ENCODE peak calls at places on chromosomes 6 and 20, in four cellular contexts. L is GM12878, R is K562, M is HepG2. O is an unnamed sample.

GRCh38 chr20:57106030-57106682 is 160.3 kb downstream of the BMP7 start:
- DNase-seq in R (peak; percentile 83), M (no peak), L (no peak), O (peak; percentile 38)

GRCh38 chr6:135087403-135087802 is 32.8 kb upstream of the HBS1L start:
- DNase-seq in L (no peak), M (peak; percentile 27), R (peak; percentile 41), O (peak; percentile 60)

GRCh38 chr6:7138921-7139358 is 31.2 kb downstream of the RREB1 start:
- DNase-seq in L (no peak), M (peak; percentile 98), R (peak; percentile 45), O (peak; percentile 90)

GRCh38 chr6:30344868-30345671 is at the start of gene RPP21:
- DNase-seq in M (peak; percentile 75), L (no peak), R (peak; percentile 96), O (peak; percentile 93)

GRCh38 chr6:144133225-144133821 is 17.0 kb upstream of the STX11 start:
- DNase-seq in L (no peak), R (no peak), M (no peak), O (no peak)

GRCh38 chr20:54469293-54469692 is 6.1 kb upstream of the DOK5 start:
- DNase-seq in L (no peak), M (no peak), R (no peak), O (peak; percentile 71)

GRCh38 chr6:124872361-124873065 is 89.7 kb upstream of the RNF217 start:
- DNase-seq in M (no peak), R (no peak), L (peak; percentile 20), O (no peak)

GRCh38 chr6:136284909-136285308 is 4.7 kb downstream of the BCLAF1 start:
- DNase-seq in L (no peak), M (no peak), R (peak; percentile 25), O (peak; percentile 15)

GRCh38 chr6:3654898-3655297 is 96.6 kb downstream of the PXDC1 start:
- DNase-seq in R (no peak), L (no peak), M (no peak), O (no peak)

GRCh38 chr6:150208606-150209352 is 65.9 kb downstream of the PPP1R14C start:
- DNase-seq in R (no peak), L (no peak), M (no peak), O (no peak)

GRCh38 chr6:5422321-5422915 is 161.1 kb downstream of the FARS2 start:
- DNase-seq in M (peak; percentile 34), R (peak; percentile 22), L (no peak), O (peak; percentile 76)

GRCh38 chr6:150025201-150025917 is at the start of gene RAET1L:
- DNase-seq in M (no peak), R (no peak), L (no peak), O (peak; percentile 43)

GRCh38 chr20:63497138-63497945 is 1.5 kb downstream of the EEF1A2 start:
- DNase-seq in L (no peak), R (no peak), M (no peak), O (no peak)

GRCh38 chr6:88349511-88349910 is 183.4 kb upstream of the CNR1 start:
- DNase-seq in L (no peak), R (no peak), M (no peak), O (no peak)

GRCh38 chr6:35427851-35428321 is 24.3 kb upstream of the FANCE start:
- DNase-seq in M (no peak), L (no peak), R (no peak), O (peak; percentile 34)

GRCh38 chr20:1844723-1845523 is 50.3 kb upstream of the SIRPA start:
- DNase-seq in L (peak; percentile 80), M (no peak), R (no peak), O (no peak)

GRCh38 chr20:34621383-34622367 is 55.2 kb downstream of the PIGU start:
- DNase-seq in M (peak; percentile 100), L (no peak), R (no peak), O (no peak)

GRCh38 chr20:40835321-40835720 is 146.3 kb upstream of the MAFB start:
- DNase-seq in R (no peak), M (no peak), L (no peak), O (no peak)

GRCh38 chr20:50270569-50270968 is 79.9 kb downstream of the CEBPB start:
- DNase-seq in L (no peak), M (no peak), R (no peak), O (no peak)

GRCh38 chr6:26521485-26522391 is 16.4 kb upstream of the HMGN4 start:
- DNase-seq in R (peak; percentile 88), M (no peak), L (no peak), O (peak; percentile 86)

GRCh38 chr6:37304766-37305165 is 46.8 kb upstream of the TMEM217 start:
- DNase-seq in L (no peak), R (no peak), M (no peak), O (no peak)

GRCh38 chr20:51366155-51366886 is 176.2 kb downstream of the NFATC2 start:
- DNase-seq in L (no peak), R (peak; percentile 38), M (no peak), O (no peak)

GRCh38 chr20:8930691-8931090 is 138.2 kb upstream of the PLCB4 start:
- DNase-seq in R (no peak), M (no peak), L (no peak), O (no peak)

GRCh38 chr6:148968636-148969270 is 221.9 kb downstream of the UST start:
- DNase-seq in L (no peak), M (peak; percentile 20), R (no peak), O (no peak)

GRCh38 chr6:152026291-152026690 is 218.8 kb downstream of the ESR1 start:
- DNase-seq in M (no peak), R (no peak), L (no peak), O (no peak)
- TF ChIP-seq JUNB in M (no peak), R (no peak), L (no peak), O (no peak)

GRCh38 chr20:48278961-48279481 is 493.7 kb upstream of the SULF2 start:
- DNase-seq in R (no peak), L (no peak), M (no peak), O (no peak)
- H3K4me3 ChIP-seq in R (no peak overlapping the region), L (no peak overlapping the region), M (no peak overlapping the region), O (no peak overlapping the region)

GRCh38 chr6:85468326-85468725 is 18.4 kb downstream of the NT5E start:
- DNase-seq in L (no peak), R (no peak), M (peak; percentile 28), O (no peak)
- H3K79me2 ChIP-seq in L (no peaks in the 10 kb centered on the region), R (no peaks in the 10 kb centered on the region), M (no peaks in the 10 kb centered on the region), O (no peaks in the 10 kb centered on the region)

DNA sequence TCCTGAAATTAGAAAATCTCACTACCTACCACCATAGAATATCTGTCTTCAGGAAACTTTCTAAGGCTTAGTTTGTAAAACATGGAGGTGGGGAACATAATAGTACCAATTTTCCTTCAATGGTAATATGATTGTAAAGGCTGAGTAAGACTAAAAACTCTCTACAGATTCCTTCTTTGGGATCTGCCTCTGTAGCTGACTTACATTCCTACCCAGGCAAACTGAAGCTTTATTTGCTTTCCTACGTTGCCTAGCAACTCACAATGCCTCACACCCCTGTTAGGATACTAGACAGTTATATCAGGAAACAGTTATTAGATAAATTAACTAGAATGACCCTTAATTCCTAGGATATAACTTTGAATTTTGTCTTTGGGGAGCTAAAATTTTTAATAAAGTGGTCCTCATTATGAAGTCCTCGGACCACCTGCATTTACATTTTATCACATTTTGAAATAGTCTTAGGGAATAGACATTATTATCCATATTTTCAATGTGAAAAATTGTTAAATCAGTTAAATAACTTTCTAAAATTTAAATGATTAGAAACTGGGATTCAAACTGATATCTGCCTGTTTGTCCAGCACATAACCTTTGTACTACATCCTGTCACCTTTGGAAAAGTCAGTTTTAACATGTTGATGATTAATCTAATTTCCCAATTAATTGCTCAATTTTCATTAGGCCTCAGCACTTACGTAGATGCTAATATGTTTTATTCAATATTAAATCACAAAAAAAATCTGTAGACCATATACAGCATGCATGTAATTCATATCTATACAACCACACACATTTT is 591.4 kb downstream of the RNF144B start:
- DNase-seq in L (no peak), M (peak; percentile 29), R (no peak), O (peak; percentile 67)
- TF ChIP-seq JUNB in L (no peak), M (no peak), R (no peak), O (no peak)

DNA sequence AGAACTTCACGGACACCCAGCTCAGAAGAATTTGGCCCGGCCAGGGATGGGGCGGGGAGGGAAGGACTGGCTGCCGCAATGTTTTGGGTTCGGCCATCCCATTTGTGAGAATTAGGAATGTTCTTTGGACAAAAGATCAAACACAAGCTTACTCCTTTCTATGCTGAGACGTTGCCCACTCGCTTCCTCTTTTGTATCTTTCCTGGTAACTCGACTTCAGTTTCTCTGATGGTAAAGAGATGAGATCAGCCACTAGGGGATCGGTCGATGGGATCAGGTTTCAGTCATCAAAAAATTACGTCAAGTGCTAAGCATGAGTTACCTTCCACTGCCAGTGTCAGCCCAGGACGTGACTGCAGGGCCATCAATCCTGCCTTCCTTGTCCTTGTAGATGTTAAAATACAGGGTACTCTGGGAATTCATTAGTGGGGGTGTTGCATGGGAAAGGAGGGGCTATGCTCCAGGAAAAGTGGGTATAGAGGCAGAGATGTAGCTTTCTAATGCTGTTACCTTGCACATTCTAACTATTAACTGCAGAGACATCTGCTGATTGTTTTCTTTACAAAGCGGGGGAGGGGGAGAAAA is 190.2 kb downstream of the TSHZ2 start:
- DNase-seq in R (peak; percentile 82), M (no peak), L (no peak), O (peak; percentile 87)
- H3K4me3 ChIP-seq in R (peak overlapping the region; percentile 9), M (no peak overlapping the region), L (no peak overlapping the region), O (no peak overlapping the region)

GRCh38 chr20:37527638-37528441 is at the start of gene BLCAP:
- DNase-seq in R (peak; percentile 95), L (peak; percentile 69), M (peak; percentile 93), O (peak; percentile 95)

GRCh38 chr20:37525810-37526209 is 1.9 kb downstream of the BLCAP start:
- DNase-seq in M (no peak), R (no peak), L (no peak), O (no peak)

GRCh38 chr20:37528442-37529213 is 952 bp upstream of the BLCAP start:
- DNase-seq in L (no peak), R (no peak), M (no peak), O (no peak)

GRCh38 chr20:37526238-37526838 is 1.3 kb downstream of the BLCAP start:
- DNase-seq in R (peak; percentile 68), L (no peak), M (peak; percentile 73), O (peak; percentile 93)

GRCh38 chr20:37526839-37527637 is 638 bp downstream of the BLCAP start:
- DNase-seq in M (no peak), L (no peak), R (no peak), O (peak; percentile 63)
- H3K79me2 ChIP-seq in M (peaks cover 54% of the 10 kb centered on the region), L (peaks cover 31% of the 10 kb centered on the region), R (peaks cover 49% of the 10 kb centered on the region), O (peaks cover 54% of the 10 kb centered on the region)

GRCh38 chr6:19037607-19038006 is 650.5 kb downstream of the RNF144B start:
- DNase-seq in R (no peak), L (no peak), M (no peak), O (no peak)

GRCh38 chr6:19035454-19035853 is 648.3 kb downstream of the RNF144B start:
- DNase-seq in M (no peak), L (no peak), R (no peak), O (no peak)

GRCh38 chr6:19033683-19034082 is 646.5 kb downstream of the RNF144B start:
- DNase-seq in L (no peak), M (no peak), R (no peak), O (no peak)

GRCh38 chr6:19042452-19042851 is 655.3 kb downstream of the RNF144B start:
- DNase-seq in L (no peak), R (no peak), M (no peak), O (no peak)

DNA sequence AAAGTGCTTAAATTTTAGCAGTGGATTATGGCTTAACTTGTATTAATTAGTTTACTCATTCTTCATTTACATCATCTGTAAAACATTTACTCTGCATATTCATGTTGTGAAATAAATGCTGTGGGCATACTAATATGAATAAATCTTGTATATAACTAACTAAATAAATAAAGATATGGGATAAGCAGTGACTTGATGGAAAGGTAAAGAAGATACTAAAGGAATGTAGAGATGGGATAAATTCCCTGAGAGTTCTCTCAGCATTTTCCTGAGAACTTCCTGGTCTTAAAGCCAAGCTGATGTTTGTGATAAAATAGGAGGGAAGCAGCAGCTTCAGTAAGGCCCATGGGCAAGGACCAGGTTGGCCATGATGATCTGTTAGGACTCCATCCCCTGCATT is 652.1 kb downstream of the RNF144B start:
- DNase-seq in L (no peak), R (no peak), M (no peak), O (no peak)
- TF ChIP-seq JUNB in L (no peak), R (no peak), M (no peak), O (no peak)